ENCODE peak calls at places on chromosomes 11 and 22, in five cellular contexts. A is adipocyte, K is NCI-H2171 treated with DMSO at 0.1 percent for 48 hours, Y is stromal cell of bone marrow, L is SK-N-SH. F is an unnamed sample.

GRCh38 chr11:126914941-126915340 is 85.6 kb downstream of the KIRREL3 start:
- DNase-seq in A (peak), K (no peak), Y (no peak), L (no peak), F (no peak)

GRCh38 chr11:48105096-48105990 is 111.3 kb upstream of the OR4B1 start:
- DNase-seq in A (no peak), K (no peak), Y (no peak), L (no peak), F (no peak)

GRCh38 chr11:126345759-126346585 is 9.5 kb upstream of the ST3GAL4 start:
- DNase-seq in A (peak), K (no peak), Y (no peak), L (no peak), F (peak)

GRCh38 chr11:9462172-9462799 is 1.5 kb downstream of the ZNF143 start:
- DNase-seq in A (peak), K (no peak), Y (peak), L (no peak), F (no peak)

GRCh38 chr22:36351921-36352774 is 35.6 kb downstream of the MYH9 start:
- DNase-seq in A (no peak), K (no peak), Y (no peak), L (no peak), F (peak)

GRCh38 chr11:78212586-78213371 is 24.1 kb downstream of the USP35 start:
- DNase-seq in A (peak), K (no peak), Y (no peak), L (no peak), F (no peak)

GRCh38 chr11:134014502-134014901 is 54.4 kb upstream of the JAM3 start:
- DNase-seq in A (no peak), K (no peak), Y (no peak), L (peak), F (peak)

GRCh38 chr11:27213232-27213660 is 149.8 kb downstream of the CCDC34 start:
- DNase-seq in A (peak), K (peak), Y (peak), L (no peak), F (no peak)

GRCh38 chr11:121340010-121340580 is 47.5 kb downstream of the SC5D start:
- DNase-seq in A (no peak), K (no peak), Y (no peak), L (no peak), F (no peak)

GRCh38 chr11:64353761-64354506 is 5.0 kb upstream of the RPS6KA4 start:
- DNase-seq in A (no peak), K (no peak), Y (no peak), L (peak), F (peak)

GRCh38 chr11:93875637-93876036 is 25.2 kb upstream of the VSTM5 start:
- DNase-seq in A (no peak), K (no peak), Y (no peak), L (no peak), F (no peak)

GRCh38 chr11:60265373-60266214 is 14.9 kb upstream of the MS4A4A start:
- DNase-seq in A (peak), K (peak), Y (no peak), L (peak), F (no peak)

GRCh38 chr11:124409906-124410305 is 11.1 kb upstream of the OR8B3 start:
- DNase-seq in A (no peak), K (no peak), Y (no peak), L (no peak), F (no peak)

GRCh38 chr22:49100764-49101163 is 726.9 kb downstream of the BRD1 start:
- DNase-seq in A (no peak), K (no peak), Y (no peak), L (no peak), F (no peak)

GRCh38 chr11:47270331-47271271 is 668 bp downstream of the MADD start:
- DNase-seq in A (peak), K (peak), Y (peak), L (peak), F (peak)

GRCh38 chr11:27876209-27876775 is 176.0 kb upstream of the BDNF start:
- DNase-seq in A (no peak), K (no peak), Y (no peak), L (no peak), F (no peak)